ENCODE peak calls at places on chromosomes 3 and 15, in ten cellular contexts. One of them, this sample, is unnamed.

GRCh38 chr3:74883690-74884089 is 269.2 kb upstream of the CNTN3 start:
- DNase-seq in left ventricle myocardium inferior: no peak
- DNase-seq in A549: peak
- DNase-seq in fibroblast of pulmonary artery: peak
- DNase-seq in GM12864: no peak
- DNase-seq in tibial nerve: no peak
- DNase-seq in HepG2: peak
- DNase-seq in GM12865: no peak
- DNase-seq in heart right ventricle: no peak
- DNase-seq in colonic mucosa: no peak
- DNase-seq in this sample: no peak

GRCh38 chr15:48062476-48062875 is 58.3 kb upstream of the SLC24A5 start:
- DNase-seq in fibroblast of pulmonary artery: peak
- DNase-seq in GM12865: no peak
- DNase-seq in GM12864: no peak
- DNase-seq in heart right ventricle: no peak
- DNase-seq in A549: no peak
- DNase-seq in left ventricle myocardium inferior: no peak
- DNase-seq in tibial nerve: no peak
- DNase-seq in colonic mucosa: no peak
- DNase-seq in HepG2: no peak
- DNase-seq in this sample: no peak

GRCh38 chr3:72310028-72310987 is 525.4 kb upstream of the PROK2 start:
- DNase-seq in fibroblast of pulmonary artery: peak
- DNase-seq in tibial nerve: no peak
- DNase-seq in colonic mucosa: peak
- DNase-seq in HepG2: peak
- DNase-seq in GM12864: peak
- DNase-seq in GM12865: peak
- DNase-seq in A549: no peak
- DNase-seq in heart right ventricle: peak
- DNase-seq in left ventricle myocardium inferior: peak
- DNase-seq in this sample: peak

GRCh38 chr15:70867911-70868467 is 14.0 kb upstream of the LARP6 start:
- DNase-seq in fibroblast of pulmonary artery: peak
- DNase-seq in A549: no peak
- DNase-seq in tibial nerve: peak
- DNase-seq in GM12864: no peak
- DNase-seq in left ventricle myocardium inferior: no peak
- DNase-seq in heart right ventricle: peak
- DNase-seq in GM12865: no peak
- DNase-seq in HepG2: no peak
- DNase-seq in colonic mucosa: no peak
- DNase-seq in this sample: no peak

GRCh38 chr3:73036694-73037368 is 24.6 kb upstream of the EBLN2 start:
- DNase-seq in left ventricle myocardium inferior: no peak
- DNase-seq in GM12865: no peak
- DNase-seq in heart right ventricle: no peak
- DNase-seq in tibial nerve: no peak
- DNase-seq in colonic mucosa: no peak
- DNase-seq in fibroblast of pulmonary artery: no peak
- DNase-seq in GM12864: no peak
- DNase-seq in A549: no peak
- DNase-seq in HepG2: no peak
- DNase-seq in this sample: no peak

GRCh38 chr3:106212658-106213222 is 343.9 kb upstream of the CBLB start:
- DNase-seq in colonic mucosa: no peak
- DNase-seq in heart right ventricle: no peak
- DNase-seq in tibial nerve: no peak
- DNase-seq in left ventricle myocardium inferior: no peak
- DNase-seq in HepG2: no peak
- DNase-seq in GM12864: no peak
- DNase-seq in fibroblast of pulmonary artery: no peak
- DNase-seq in A549: no peak
- DNase-seq in GM12865: no peak
- DNase-seq in this sample: no peak

GRCh38 chr3:184361532-184361931 is at the start of the genes CLCN2 and POLR2H:
- DNase-seq in left ventricle myocardium inferior: peak
- DNase-seq in fibroblast of pulmonary artery: peak
- DNase-seq in GM12865: peak
- DNase-seq in HepG2: peak
- DNase-seq in colonic mucosa: peak
- DNase-seq in tibial nerve: no peak
- DNase-seq in heart right ventricle: peak
- DNase-seq in GM12864: no peak
- DNase-seq in A549: peak
- DNase-seq in this sample: peak

GRCh38 chr3:159669024-159669476 is 319.6 kb upstream of the IL12A start:
- DNase-seq in colonic mucosa: no peak
- DNase-seq in left ventricle myocardium inferior: no peak
- DNase-seq in heart right ventricle: no peak
- DNase-seq in fibroblast of pulmonary artery: peak
- DNase-seq in GM12864: no peak
- DNase-seq in A549: peak
- DNase-seq in GM12865: no peak
- DNase-seq in tibial nerve: no peak
- DNase-seq in HepG2: no peak
- DNase-seq in this sample: no peak

GRCh38 chr15:31223478-31224350 is 102.9 kb upstream of the KLF13 start:
- DNase-seq in fibroblast of pulmonary artery: no peak
- DNase-seq in GM12865: no peak
- DNase-seq in tibial nerve: no peak
- DNase-seq in A549: no peak
- DNase-seq in left ventricle myocardium inferior: peak
- DNase-seq in HepG2: no peak
- DNase-seq in GM12864: no peak
- DNase-seq in heart right ventricle: peak
- DNase-seq in colonic mucosa: no peak
- DNase-seq in this sample: no peak

GRCh38 chr3:112693186-112693585 is 52.2 kb upstream of the CCDC80 start:
- DNase-seq in left ventricle myocardium inferior: no peak
- DNase-seq in GM12864: no peak
- DNase-seq in heart right ventricle: no peak
- DNase-seq in GM12865: no peak
- DNase-seq in HepG2: no peak
- DNase-seq in A549: peak
- DNase-seq in fibroblast of pulmonary artery: no peak
- DNase-seq in colonic mucosa: no peak
- DNase-seq in tibial nerve: no peak
- DNase-seq in this sample: no peak

GRCh38 chr3:143000525-143000924 is 845 bp upstream of the U2SURP start:
- DNase-seq in GM12865: no peak
- DNase-seq in tibial nerve: no peak
- DNase-seq in left ventricle myocardium inferior: no peak
- DNase-seq in HepG2: peak
- DNase-seq in fibroblast of pulmonary artery: peak
- DNase-seq in GM12864: no peak
- DNase-seq in colonic mucosa: peak
- DNase-seq in heart right ventricle: no peak
- DNase-seq in A549: no peak
- DNase-seq in this sample: peak

DNA sequence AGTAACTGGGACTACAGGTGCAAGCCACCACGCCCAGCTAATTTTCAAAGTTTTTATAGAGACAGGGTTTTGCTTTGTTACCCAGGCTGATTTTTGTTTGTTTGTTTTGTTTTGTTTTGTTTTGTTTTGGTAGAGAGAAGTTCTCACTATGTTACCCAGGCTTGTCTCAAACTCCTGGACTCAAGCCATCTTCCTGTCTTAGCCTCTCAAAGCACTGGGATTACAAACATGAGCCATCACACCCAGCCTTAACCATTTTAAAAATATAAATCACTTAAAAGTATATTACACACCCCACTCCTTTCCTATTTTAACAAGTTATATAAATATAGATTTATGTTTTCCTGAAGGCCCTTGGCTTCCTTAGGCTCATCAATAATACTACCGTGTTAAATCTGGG is 6.5 kb upstream of the DYNC1LI1 start:
- DNase-seq in A549: no peak
- DNase-seq in colonic mucosa: no peak
- DNase-seq in tibial nerve: no peak
- DNase-seq in left ventricle myocardium inferior: no peak
- DNase-seq in fibroblast of pulmonary artery: peak
- DNase-seq in heart right ventricle: peak
- DNase-seq in HepG2: no peak
- DNase-seq in GM12865: no peak
- DNase-seq in GM12864: no peak
- DNase-seq in this sample: no peak
- H3K4me3 ChIP-seq in A549: no peak
- H3K4me3 ChIP-seq in colonic mucosa: no peak
- H3K4me3 ChIP-seq in tibial nerve: peak
- H3K4me3 ChIP-seq in left ventricle myocardium inferior: peak
- H3K4me3 ChIP-seq in fibroblast of pulmonary artery: peak
- H3K4me3 ChIP-seq in heart right ventricle: peak
- H3K4me3 ChIP-seq in HepG2: no peak
- H3K4me3 ChIP-seq in GM12865: peak
- H3K4me3 ChIP-seq in GM12864: no peak
- H3K4me3 ChIP-seq in this sample: no peak

GRCh38 chr15:101159936-101160770 is 91.7 kb downstream of the CHSY1 start:
- DNase-seq in GM12864: no peak
- DNase-seq in A549: no peak
- DNase-seq in left ventricle myocardium inferior: no peak
- DNase-seq in fibroblast of pulmonary artery: no peak
- DNase-seq in tibial nerve: no peak
- DNase-seq in heart right ventricle: no peak
- DNase-seq in HepG2: no peak
- DNase-seq in GM12865: no peak
- DNase-seq in colonic mucosa: no peak
- DNase-seq in this sample: no peak
- H3K4me3 ChIP-seq in GM12864: no peak
- H3K4me3 ChIP-seq in A549: no peak
- H3K4me3 ChIP-seq in left ventricle myocardium inferior: no peak
- H3K4me3 ChIP-seq in fibroblast of pulmonary artery: no peak
- H3K4me3 ChIP-seq in tibial nerve: no peak
- H3K4me3 ChIP-seq in heart right ventricle: no peak
- H3K4me3 ChIP-seq in HepG2: no peak
- H3K4me3 ChIP-seq in GM12865: no peak
- H3K4me3 ChIP-seq in colonic mucosa: no peak
- H3K4me3 ChIP-seq in this sample: no peak

GRCh38 chr15:59105839-59106238 is 893 bp downstream of the CCNB2 start:
- DNase-seq in fibroblast of pulmonary artery: no peak
- DNase-seq in tibial nerve: no peak
- DNase-seq in colonic mucosa: no peak
- DNase-seq in left ventricle myocardium inferior: no peak
- DNase-seq in heart right ventricle: no peak
- DNase-seq in GM12864: no peak
- DNase-seq in HepG2: no peak
- DNase-seq in A549: peak
- DNase-seq in GM12865: peak
- DNase-seq in this sample: no peak

GRCh38 chr15:59099162-59099685 is 5.7 kb upstream of the CCNB2 start:
- DNase-seq in left ventricle myocardium inferior: no peak
- DNase-seq in GM12865: no peak
- DNase-seq in A549: no peak
- DNase-seq in HepG2: no peak
- DNase-seq in tibial nerve: no peak
- DNase-seq in GM12864: no peak
- DNase-seq in heart right ventricle: no peak
- DNase-seq in colonic mucosa: no peak
- DNase-seq in fibroblast of pulmonary artery: no peak
- DNase-seq in this sample: no peak

GRCh38 chr15:59104602-59104911 is 389 bp upstream of the CCNB2 start:
- DNase-seq in heart right ventricle: no peak
- DNase-seq in colonic mucosa: no peak
- DNase-seq in HepG2: no peak
- DNase-seq in GM12864: no peak
- DNase-seq in GM12865: no peak
- DNase-seq in tibial nerve: no peak
- DNase-seq in A549: no peak
- DNase-seq in left ventricle myocardium inferior: no peak
- DNase-seq in fibroblast of pulmonary artery: no peak
- DNase-seq in this sample: peak

DNA sequence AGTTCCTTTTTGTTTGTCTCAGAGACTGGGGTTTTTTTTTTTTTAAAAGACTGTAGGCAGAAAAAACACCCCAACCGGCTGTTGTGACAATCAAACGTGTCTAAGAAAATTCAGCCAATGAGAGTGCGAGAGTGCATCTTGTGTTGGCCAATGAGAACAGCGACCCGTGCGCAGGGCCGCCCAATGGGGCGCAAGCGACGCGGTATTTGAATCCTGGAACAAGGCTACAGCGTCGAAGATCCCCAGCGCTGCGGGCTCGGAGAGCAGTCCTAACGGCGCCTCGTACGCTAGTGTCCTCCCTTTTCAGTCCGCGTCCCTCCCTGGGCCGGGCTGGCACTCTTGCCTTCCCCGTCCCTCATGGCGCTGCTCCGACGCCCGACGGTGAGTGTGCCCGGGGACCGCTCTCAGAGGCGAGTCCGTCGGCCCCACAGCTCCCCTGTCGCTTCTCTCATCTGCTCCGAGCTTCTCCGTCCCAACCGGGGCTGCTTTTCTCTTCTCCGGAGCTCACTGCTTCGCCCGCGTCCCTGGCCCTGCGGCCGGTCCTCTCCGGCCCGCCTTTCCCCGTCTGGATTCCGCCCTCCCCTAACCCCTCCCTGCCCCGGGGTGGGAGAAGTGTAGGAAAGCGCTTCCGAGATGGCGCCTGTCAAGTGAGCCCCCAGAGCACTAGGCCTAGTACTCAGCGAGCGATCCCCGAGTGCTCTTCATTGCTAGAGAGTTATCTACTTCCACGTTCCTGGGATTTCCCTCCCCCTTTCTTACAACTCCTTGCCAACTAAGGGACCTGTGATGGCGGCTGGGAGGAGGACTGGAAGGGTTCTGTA is at the start of gene CCNB2:
- DNase-seq in fibroblast of pulmonary artery: peak
- DNase-seq in colonic mucosa: peak
- DNase-seq in heart right ventricle: peak
- DNase-seq in GM12864: peak
- DNase-seq in HepG2: peak
- DNase-seq in left ventricle myocardium inferior: peak
- DNase-seq in tibial nerve: peak
- DNase-seq in A549: peak
- DNase-seq in GM12865: peak
- DNase-seq in this sample: peak
- H3K4me3 ChIP-seq in fibroblast of pulmonary artery: peak
- H3K4me3 ChIP-seq in colonic mucosa: peak
- H3K4me3 ChIP-seq in heart right ventricle: peak
- H3K4me3 ChIP-seq in GM12864: peak
- H3K4me3 ChIP-seq in HepG2: peak
- H3K4me3 ChIP-seq in left ventricle myocardium inferior: peak
- H3K4me3 ChIP-seq in tibial nerve: peak
- H3K4me3 ChIP-seq in A549: peak
- H3K4me3 ChIP-seq in GM12865: peak
- H3K4me3 ChIP-seq in this sample: peak

DNA sequence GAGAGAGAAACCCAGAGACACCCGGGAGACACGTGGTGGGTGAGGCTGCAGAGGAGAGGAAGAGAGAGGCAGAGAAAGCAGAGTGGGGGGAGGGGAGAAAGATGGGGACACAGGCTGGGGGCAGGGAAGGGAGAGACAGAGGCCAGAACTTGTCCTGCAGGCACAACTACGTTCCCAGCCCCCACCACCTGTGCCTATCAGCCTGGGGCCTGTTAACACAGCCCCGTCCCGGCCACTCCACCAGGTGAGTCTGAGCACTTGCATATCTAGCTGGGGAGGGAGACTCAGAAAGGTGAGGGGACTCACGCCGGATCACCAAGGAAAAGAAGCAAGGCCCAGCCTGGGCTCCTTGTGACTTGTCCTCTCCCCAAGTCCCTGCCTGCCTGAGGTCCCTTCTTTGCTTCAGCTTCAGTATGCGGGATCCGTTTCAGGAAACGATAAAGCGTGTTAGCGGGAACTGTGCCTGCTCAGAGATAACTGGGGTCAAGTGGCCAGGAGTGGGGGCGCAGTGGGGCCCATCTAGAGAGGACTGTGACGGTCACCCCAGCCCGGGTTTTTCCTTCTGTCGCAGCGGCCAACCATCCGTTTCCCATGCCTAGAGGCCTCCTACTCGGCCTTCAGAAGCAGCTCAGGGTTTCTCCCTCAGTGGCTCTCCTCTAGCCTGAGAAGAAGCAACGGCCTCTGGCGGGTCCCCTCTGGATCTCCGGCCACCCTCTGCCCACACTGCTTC is 10.3 kb downstream of the LINGO1 start:
- DNase-seq in fibroblast of pulmonary artery: no peak
- DNase-seq in left ventricle myocardium inferior: no peak
- DNase-seq in tibial nerve: no peak
- DNase-seq in A549: no peak
- DNase-seq in colonic mucosa: no peak
- DNase-seq in heart right ventricle: no peak
- DNase-seq in HepG2: no peak
- DNase-seq in GM12865: no peak
- DNase-seq in GM12864: no peak
- DNase-seq in this sample: no peak
- H3K4me3 ChIP-seq in fibroblast of pulmonary artery: no peak
- H3K4me3 ChIP-seq in left ventricle myocardium inferior: no peak
- H3K4me3 ChIP-seq in tibial nerve: no peak
- H3K4me3 ChIP-seq in A549: no peak
- H3K4me3 ChIP-seq in colonic mucosa: no peak
- H3K4me3 ChIP-seq in heart right ventricle: no peak
- H3K4me3 ChIP-seq in HepG2: peak
- H3K4me3 ChIP-seq in GM12865: no peak
- H3K4me3 ChIP-seq in GM12864: no peak
- H3K4me3 ChIP-seq in this sample: no peak

This sample was measured in transverse colon.